ENCODE peak calls at places on chromosomes 12 and 14, in seven cellular contexts. U is brain microvascular endothelial cell; F is choroid plexus epithelial cell; P is spleen; C is CD8-positive, alpha-beta T cell; E is AG04449; T is HCT116. D is an unnamed sample.

GRCh38 chr14:89288114-89288513 is 128.9 kb downstream of the FOXN3 start:
- DNase-seq in U (no peak), F (no peak), P (no peak), C (no peak), E (no peak), T (no peak), D (no peak)

GRCh38 chr14:102728509-102728908 is 48.7 kb upstream of the TRAF3 start:
- DNase-seq in U (no peak), F (no peak), P (no peak), C (no peak), E (no peak), T (no peak), D (no peak)

GRCh38 chr14:102927878-102928411 is 5.5 kb downstream of the AMN start:
- DNase-seq in U (no peak), F (peak; percentile 22), P (no peak), C (no peak), E (no peak), T (no peak), D (no peak)

GRCh38 chr14:96092936-96093335 is 53.8 kb downstream of the C14orf132 start:
- DNase-seq in U (peak; percentile 18), F (no peak), P (peak; percentile 30), C (no peak), E (no peak), T (no peak), D (no peak)

GRCh38 chr12:89060133-89060532 is 292.2 kb downstream of the DUSP6 start:
- DNase-seq in U (no peak), F (peak; percentile 95), P (no peak), C (no peak), E (no peak), T (no peak), D (peak; percentile 34)

GRCh38 chr12:80195143-80195726 is 95.9 kb downstream of the OTOGL start:
- DNase-seq in U (peak; percentile 69), F (peak; percentile 88), P (no peak), C (no peak), E (no peak), T (peak; percentile 36), D (peak; percentile 65)

GRCh38 chr14:55160989-55161388 is 30.4 kb downstream of the DLGAP5 start:
- DNase-seq in U (no peak), F (peak; percentile 72), P (no peak), C (no peak), E (no peak), T (peak; percentile 6), D (peak; percentile 57)

GRCh38 chr12:13839937-13840336 is 141.5 kb downstream of the GRIN2B start:
- DNase-seq in U (no peak), F (no peak), P (no peak), C (no peak), E (no peak), T (no peak), D (no peak)

DNA sequence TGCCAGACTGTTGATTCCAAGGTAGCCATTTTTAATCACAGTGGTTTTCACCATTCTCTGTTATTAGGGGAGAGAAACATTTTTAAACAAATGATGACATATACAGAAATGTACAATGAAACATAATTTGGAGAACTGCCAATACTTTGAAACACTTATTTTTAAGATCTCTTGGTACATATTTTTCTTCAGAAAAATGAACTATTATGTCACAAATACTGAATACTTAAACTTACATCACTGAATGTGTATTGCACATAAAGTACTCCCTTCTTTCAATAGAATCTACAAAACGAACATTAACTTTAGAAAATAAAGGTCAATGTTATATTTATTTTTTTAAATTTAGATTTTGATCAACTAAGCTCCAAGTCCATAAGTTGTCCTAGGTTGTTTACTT is 71.7 kb upstream of the CPNE8 start:
- DNase-seq in U (no peak), F (no peak), P (no peak), C (no peak), E (no peak), T (no peak), D (no peak)
- H3K4me3 ChIP-seq in U (no peak overlapping the region), F (no peak overlapping the region), P (no peak overlapping the region), C (no peak overlapping the region), E (no peak overlapping the region), T (no peak overlapping the region), D (no peak overlapping the region)

GRCh38 chr14:100827751-100828447 is 2.0 kb downstream of the MEG3 start:
- DNase-seq in U (peak; percentile 80), F (peak; percentile 94), P (no peak), C (no peak), E (peak; percentile 31), T (no peak), D (peak; percentile 88)
- TF ChIP-seq CTCF in U (peak; percentile 70), F (peak; percentile 68), P (peak; percentile 43), C (no peak), E (peak; percentile 80), T (no peak), D (peak; percentile 68)

GRCh38 chr12:23193552-23193951 is 568.6 kb downstream of the ETNK1 start:
- DNase-seq in U (no peak), F (no peak), P (no peak), C (no peak), E (no peak), T (no peak), D (no peak)

GRCh38 chr12:23202746-23203145 is 577.8 kb downstream of the ETNK1 start:
- DNase-seq in U (no peak), F (no peak), P (no peak), C (no peak), E (no peak), T (no peak), D (no peak)

DNA sequence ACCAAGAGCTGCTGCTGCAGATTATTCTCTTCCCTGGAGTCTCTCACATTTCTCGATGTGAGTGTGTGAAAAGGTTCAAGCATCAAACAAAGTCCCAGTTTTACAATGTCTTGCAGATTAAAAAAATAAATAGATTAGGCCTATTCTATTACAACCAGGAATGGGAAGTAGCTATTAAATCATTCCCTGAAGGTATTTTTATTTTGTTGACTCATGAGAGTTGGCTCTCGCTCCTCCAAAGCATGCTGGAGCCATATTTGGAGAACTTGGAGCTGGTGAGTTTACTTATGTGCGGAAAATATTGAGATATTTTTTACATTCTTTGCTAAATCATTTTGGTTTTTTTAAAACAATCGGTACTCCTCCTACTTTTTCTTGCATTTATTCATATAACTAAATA is 572.3 kb downstream of the ETNK1 start:
- DNase-seq in U (peak; percentile 12), F (peak; percentile 3), P (no peak), C (no peak), E (no peak), T (no peak), D (peak; percentile 45)
- H3K4me3 ChIP-seq in U (no peak overlapping the region), F (no peak overlapping the region), P (no peak overlapping the region), C (no peak overlapping the region), E (no peak overlapping the region), T (no peak overlapping the region), D (no peak overlapping the region)

DNA sequence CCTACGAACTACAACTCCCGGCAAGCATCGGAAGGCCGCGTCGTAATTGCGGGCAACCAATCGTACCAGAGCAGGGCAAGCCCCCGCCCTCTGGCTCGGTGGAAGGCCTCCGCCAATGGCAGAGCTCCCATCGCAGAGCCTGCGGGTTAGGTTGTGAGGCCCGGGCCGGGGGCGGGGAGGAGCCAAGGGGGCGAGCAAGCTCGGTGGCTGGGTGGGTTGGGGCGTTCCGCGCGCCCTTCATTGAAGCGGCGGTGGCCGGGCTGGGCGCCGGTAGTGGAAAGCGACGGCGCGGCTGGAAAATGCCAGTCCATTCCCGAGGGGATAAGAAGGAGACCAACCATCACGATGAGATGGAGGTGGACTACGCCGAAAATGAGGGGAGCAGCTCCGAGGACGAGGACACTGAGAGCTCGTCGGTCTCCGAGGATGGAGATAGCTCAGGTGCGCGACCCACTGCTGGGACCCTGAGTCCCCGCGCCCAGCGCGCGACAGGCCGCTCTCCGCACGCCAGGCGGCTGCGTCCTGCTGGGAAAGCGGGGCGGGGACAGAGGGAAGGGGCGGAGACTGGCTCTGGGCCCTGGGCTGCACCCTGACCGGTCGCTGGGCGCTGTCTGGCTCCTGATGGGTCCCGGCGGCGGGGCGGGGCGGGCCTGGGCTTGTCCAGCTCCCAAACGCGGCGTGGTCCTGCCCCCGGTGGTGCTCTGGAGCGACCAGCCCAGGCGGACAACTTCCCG is at the start of gene BRMS1L:
- DNase-seq in U (peak; percentile 99), F (peak; percentile 100), P (peak; percentile 99), C (peak; percentile 92), E (peak; percentile 85), T (peak; percentile 95), D (peak; percentile 99)
- TF ChIP-seq CTCF in U (no peak), F (no peak), P (peak; percentile 18), C (no peak), E (no peak), T (peak; percentile 14), D (peak; percentile 7)

DNA sequence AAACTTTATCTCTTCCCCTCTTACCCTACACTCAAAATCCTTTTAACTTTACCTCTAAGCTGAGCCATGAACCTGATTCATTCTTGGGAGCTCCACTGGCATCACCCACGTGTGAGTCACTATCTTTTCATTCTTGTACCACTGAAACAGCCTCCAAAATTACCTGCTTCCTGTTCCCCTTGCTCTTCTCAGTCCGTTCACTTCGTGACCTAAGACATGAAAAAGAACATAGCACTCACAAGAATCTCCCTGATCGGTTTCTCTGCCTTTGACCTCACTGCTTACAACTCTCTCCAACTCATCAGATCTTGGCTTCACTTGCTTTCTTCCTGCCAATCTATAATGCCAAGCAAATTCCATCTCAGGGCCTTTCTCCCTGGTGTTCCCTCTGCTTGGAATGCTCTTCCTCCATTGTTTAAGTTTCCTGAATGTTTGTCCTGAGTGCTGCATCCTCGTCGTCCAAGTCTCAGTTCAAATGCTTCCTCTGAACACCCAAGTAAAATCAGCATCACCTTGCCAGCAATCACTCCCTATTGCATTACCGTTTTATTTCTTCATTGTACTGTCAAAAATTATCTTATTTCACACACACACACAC is 9.2 kb downstream of the GLIPR1 start:
- DNase-seq in U (no peak), F (peak; percentile 45), P (no peak), C (no peak), E (no peak), T (peak; percentile 62), D (no peak)
- H3K4me3 ChIP-seq in U (no peak overlapping the region), F (no peak overlapping the region), P (no peak overlapping the region), C (no peak overlapping the region), E (no peak overlapping the region), T (peak overlapping the region; percentile 9), D (no peak overlapping the region)